ENCODE peak calls at places on chromosomes 12 and 14, in five cellular contexts. M is prostate gland, F is DND-41, P is left ventricle myocardium inferior, U is GM23248. W is an unnamed sample.
A peak's percentile ranks its signal among the peaks of the same experiment; 100 is the strongest.

GRCh38 chr14:76056128-76056527 is 70.6 kb downstream of the IFT43 start:
- DNase-seq in F (peak; percentile 12), P (no peak), M (no peak), U (peak; percentile 41), W (no peak)

GRCh38 chr12:110649341-110649847 is 35.5 kb downstream of the TCTN1 start:
- DNase-seq in F (no peak), M (no peak), P (no peak), U (no peak), W (no peak)

GRCh38 chr12:130666645-130667044 is 49.5 kb downstream of the RIMBP2 start:
- DNase-seq in P (no peak), F (no peak), M (no peak), U (no peak), W (no peak)

GRCh38 chr14:35301334-35302210 is 9.4 kb downstream of the PSMA6 start:
- DNase-seq in U (no peak), P (no peak), M (no peak), F (peak; percentile 53), W (no peak)

GRCh38 chr12:100789975-100790374 is 4.6 kb upstream of the ANO4 start:
- DNase-seq in M (no peak), F (no peak), P (no peak), U (no peak), W (no peak)

GRCh38 chr12:53569174-53569557 is 57.0 kb downstream of the ATF7 start:
- DNase-seq in M (no peak), F (no peak), U (peak; percentile 73), P (no peak), W (no peak)

GRCh38 chr14:23377873-23378563 is 1.2 kb downstream of the CMTM5 start:
- DNase-seq in M (no peak), U (no peak), P (no peak), F (no peak), W (no peak)

GRCh38 chr12:91588874-91589454 is 406.3 kb upstream of the DCN start:
- DNase-seq in M (no peak), U (no peak), F (no peak), P (no peak), W (no peak)

GRCh38 chr12:25979563-25979962 is 21.1 kb downstream of the RASSF8 start:
- DNase-seq in M (no peak), U (peak; percentile 58), F (no peak), P (no peak), W (no peak)

GRCh38 chr14:65478596-65478995 is 66.1 kb downstream of the FUT8 start:
- DNase-seq in F (no peak), P (no peak), U (peak; percentile 74), M (no peak), W (no peak)

GRCh38 chr14:99127651-99128167 is 144.3 kb downstream of the BCL11B start:
- DNase-seq in M (peak; percentile 56), P (no peak), U (no peak), F (no peak), W (no peak)

GRCh38 chr12:96334502-96334901 is 65.7 kb downstream of the CDK17 start:
- DNase-seq in P (no peak), U (no peak), M (no peak), F (no peak), W (no peak)

GRCh38 chr14:22474730-22475351 is 114.2 kb downstream of the DAD1 start:
- DNase-seq in M (no peak), U (peak; percentile 62), P (no peak), F (no peak), W (no peak)

GRCh38 chr14:60482743-60483142 is 3.1 kb downstream of the C14orf39 start:
- DNase-seq in U (no peak), P (no peak), F (no peak), M (no peak), W (no peak)

GRCh38 chr12:120249266-120249874 is 16.2 kb downstream of the PXN start:
- DNase-seq in U (no peak), P (no peak), M (no peak), F (no peak), W (no peak)

GRCh38 chr12:89016970-89017778 is 335.1 kb downstream of the DUSP6 start:
- DNase-seq in F (peak; percentile 61), U (peak; percentile 83), M (peak; percentile 53), P (peak; percentile 13), W (peak; percentile 42)

GRCh38 chr12:69548687-69549086 is 36.6 kb upstream of the CCT2 start:
- DNase-seq in F (no peak), P (no peak), M (no peak), U (no peak), W (no peak)

GRCh38 chr14:68359862-68360552 is 432.9 kb downstream of the ZFP36L1 start:
- DNase-seq in P (peak; percentile 55), M (peak; percentile 46), U (peak; percentile 45), F (no peak), W (no peak)

GRCh38 chr12:53809005-53809404 is 57.2 kb upstream of the CISTR start:
- DNase-seq in U (no peak), M (no peak), F (no peak), P (no peak), W (no peak)

GRCh38 chr14:29039171-29039570 is 272.6 kb downstream of the FOXG1 start:
- DNase-seq in M (no peak), P (no peak), U (peak; percentile 33), F (no peak), W (no peak)

GRCh38 chr12:115209230-115209629 is 525.3 kb upstream of the TBX3 start:
- DNase-seq in M (no peak), U (no peak), F (no peak), P (no peak), W (no peak)

GRCh38 chr14:81127785-81128184 is 93.0 kb downstream of the GTF2A1 start:
- DNase-seq in M (no peak), F (no peak), P (no peak), U (peak; percentile 49), W (no peak)

GRCh38 chr12:46219892-46220655 is 48.8 kb downstream of the SLC38A1 start:
- DNase-seq in U (peak; percentile 92), M (no peak), F (peak; percentile 59), P (no peak), W (peak; percentile 90)

GRCh38 chr14:100030441-100031153 is 34.6 kb upstream of the EVL start:
- DNase-seq in P (no peak), F (no peak), U (peak; percentile 95), M (no peak), W (no peak)

GRCh38 chr14:29654910-29655590 is 272.6 kb downstream of the PRKD1 start:
- DNase-seq in F (no peak), P (no peak), M (no peak), U (peak; percentile 53), W (no peak)

GRCh38 chr12:26245175-26245942 is 50.0 kb downstream of the SSPN start:
- DNase-seq in M (no peak), F (no peak), U (no peak), P (no peak), W (no peak)

DNA sequence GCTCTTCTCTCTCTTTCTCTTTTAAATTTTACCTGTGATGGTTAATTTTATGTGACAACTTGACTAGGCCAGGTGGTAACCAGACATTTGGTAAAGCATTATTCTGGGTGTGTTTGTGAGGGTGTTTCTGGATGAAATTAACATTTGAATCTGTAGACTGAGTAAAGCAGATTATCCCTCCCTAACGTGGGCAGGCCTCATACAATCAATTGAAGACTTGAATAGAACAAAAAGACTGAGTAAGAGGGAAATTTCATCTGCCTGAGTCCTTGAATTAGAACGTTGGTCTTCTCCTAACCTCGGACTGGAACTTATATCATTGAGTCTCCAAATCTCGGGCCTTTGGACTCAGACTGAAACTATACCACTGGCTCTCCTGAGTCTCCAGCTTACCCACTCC is 182.1 kb downstream of the NELL2 start:
- DNase-seq in U (no peak), M (no peak), F (no peak), P (no peak), W (no peak)
- H3K27me3 ChIP-seq in U (no peaks in the 10 kb centered on the region), M (no peaks in the 10 kb centered on the region), F (no peaks in the 10 kb centered on the region), P (no peaks in the 10 kb centered on the region), W (no peaks in the 10 kb centered on the region)

DNA sequence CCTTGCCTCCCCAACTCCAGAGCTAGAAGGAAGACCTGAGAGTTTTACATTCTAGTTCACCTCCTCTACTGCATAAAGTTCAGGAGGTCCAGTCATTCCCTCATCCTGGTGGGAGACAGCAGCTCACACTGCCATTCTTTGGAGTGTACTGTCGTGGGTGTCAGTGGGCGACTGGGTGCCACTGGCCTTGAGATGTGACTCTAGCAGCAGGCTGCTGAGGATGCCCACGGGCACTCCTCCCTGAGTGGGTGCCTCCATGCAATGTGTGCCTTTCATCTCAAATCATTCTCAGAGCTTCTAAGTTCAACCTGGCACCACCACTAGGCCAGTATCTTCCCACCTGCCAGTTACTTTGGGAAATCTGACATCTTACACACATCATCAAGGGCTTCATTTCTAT is 12.5 kb downstream of the RFX4 start:
- DNase-seq in M (no peak), F (no peak), U (no peak), P (no peak), W (no peak)
- H3K27me3 ChIP-seq in M (peaks cover 3% of the 10 kb centered on the region), F (peaks cover 9% of the 10 kb centered on the region), U (peaks cover 42% of the 10 kb centered on the region), P (peaks cover 91% of the 10 kb centered on the region), W (peaks cover 11% of the 10 kb centered on the region)

GRCh38 chr12:85279449-85280137 is 427 bp upstream of the ALX1 start:
- DNase-seq in U (no peak), F (no peak), M (no peak), P (peak; percentile 11), W (no peak)

GRCh38 chr12:85275359-85275758 is 4.7 kb upstream of the ALX1 start:
- DNase-seq in U (no peak), P (no peak), F (no peak), M (no peak), W (no peak)

GRCh38 chr12:85278598-85279448 is 1.2 kb upstream of the ALX1 start:
- DNase-seq in M (no peak), U (no peak), P (no peak), F (no peak), W (no peak)

GRCh38 chr12:85280138-85280983 is at the start of gene ALX1:
- DNase-seq in P (no peak), U (peak; percentile 50), F (no peak), M (no peak), W (no peak)

GRCh38 chr12:85277900-85278597 is 2.0 kb upstream of the ALX1 start:
- DNase-seq in U (no peak), M (no peak), F (no peak), P (no peak), W (no peak)
- H3K27me3 ChIP-seq in U (peaks cover 82% of the 10 kb centered on the region), M (peaks cover 34% of the 10 kb centered on the region), F (no peaks in the 10 kb centered on the region), P (peaks cover 100% of the 10 kb centered on the region), W (no peaks in the 10 kb centered on the region)

DNA sequence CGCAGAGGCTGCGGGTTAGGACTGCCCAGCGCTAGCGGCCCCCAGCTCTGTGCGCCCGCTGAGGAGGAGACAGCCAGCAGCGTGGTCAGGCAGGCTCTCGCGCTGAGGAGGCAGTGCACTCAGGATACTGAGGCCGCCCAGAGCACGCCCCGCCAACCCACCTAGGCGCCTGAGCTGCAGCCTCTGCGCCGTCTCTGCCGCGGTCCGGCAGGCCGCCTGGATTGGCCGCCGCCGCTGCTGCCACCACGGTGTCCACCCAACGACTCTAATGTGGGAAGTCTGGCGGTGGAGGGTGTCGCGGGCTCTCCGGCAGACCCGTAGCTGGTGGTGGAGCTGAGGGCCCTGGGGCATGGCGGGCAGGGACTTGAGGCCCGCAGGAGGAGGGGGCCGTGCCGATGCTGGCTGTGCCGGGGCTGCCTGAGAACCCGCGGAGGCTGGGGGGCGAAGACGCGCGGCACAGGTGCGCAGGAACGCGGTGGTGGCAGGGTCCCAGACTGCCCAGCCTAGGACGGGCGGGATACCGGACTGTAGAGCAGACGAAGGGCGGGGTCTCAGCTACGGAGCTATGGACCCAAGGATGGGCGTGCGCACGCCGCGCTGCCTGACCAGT is 69.9 kb downstream of the ASCL4 start:
- DNase-seq in F (no peak), M (no peak), P (no peak), U (peak; percentile 47), W (no peak)
- H3K27me3 ChIP-seq in F (peaks cover 15% of the 10 kb centered on the region), M (no peaks in the 10 kb centered on the region), P (peaks cover 99% of the 10 kb centered on the region), U (peaks cover 33% of the 10 kb centered on the region), W (peaks cover 8% of the 10 kb centered on the region)

W was measured in CD8-positive, alpha-beta memory T cell.